ENCODE peak calls at places on chromosome 7, in six cellular contexts. One of them, this sample, is unnamed.

GRCh38 chr7:13416544-13416943 is 572.9 kb downstream of the ETV1 start:
- DNase-seq in fibroblast of lung: no peak
- DNase-seq in PC-3: no peak
- DNase-seq in OCI-LY7: no peak
- DNase-seq in epithelial cell of esophagus: no peak
- DNase-seq in Calu3: no peak
- DNase-seq in this sample: no peak

GRCh38 chr7:73647725-73648592 is 19.7 kb upstream of the VPS37D start:
- DNase-seq in fibroblast of lung: no peak
- DNase-seq in Calu3: no peak
- DNase-seq in epithelial cell of esophagus: no peak
- DNase-seq in OCI-LY7: no peak
- DNase-seq in PC-3: peak
- DNase-seq in this sample: no peak

GRCh38 chr7:90579181-90579688 is 16.9 kb upstream of the CDK14 start:
- DNase-seq in OCI-LY7: no peak
- DNase-seq in Calu3: peak
- DNase-seq in epithelial cell of esophagus: peak
- DNase-seq in PC-3: peak
- DNase-seq in fibroblast of lung: peak
- DNase-seq in this sample: peak

GRCh38 chr7:1505731-1506550 is 1.8 kb upstream of the INTS1 start:
- DNase-seq in Calu3: peak
- DNase-seq in fibroblast of lung: no peak
- DNase-seq in OCI-LY7: peak
- DNase-seq in epithelial cell of esophagus: no peak
- DNase-seq in PC-3: peak
- DNase-seq in this sample: no peak

GRCh38 chr7:78296036-78296435 is 497.5 kb downstream of the PHTF2 start:
- DNase-seq in PC-3: no peak
- DNase-seq in Calu3: no peak
- DNase-seq in OCI-LY7: no peak
- DNase-seq in epithelial cell of esophagus: no peak
- DNase-seq in fibroblast of lung: peak
- DNase-seq in this sample: no peak

GRCh38 chr7:92732451-92733036 is 103.8 kb downstream of the CDK6 start:
- DNase-seq in epithelial cell of esophagus: no peak
- DNase-seq in OCI-LY7: no peak
- DNase-seq in Calu3: no peak
- DNase-seq in fibroblast of lung: no peak
- DNase-seq in PC-3: no peak
- DNase-seq in this sample: no peak

GRCh38 chr7:39428221-39428620 is 138.0 kb upstream of the YAE1 start:
- DNase-seq in epithelial cell of esophagus: peak
- DNase-seq in PC-3: peak
- DNase-seq in Calu3: peak
- DNase-seq in OCI-LY7: no peak
- DNase-seq in fibroblast of lung: peak
- DNase-seq in this sample: peak

GRCh38 chr7:120993575-120994191 is 5.2 kb downstream of the CPED1 start:
- DNase-seq in epithelial cell of esophagus: peak
- DNase-seq in fibroblast of lung: peak
- DNase-seq in OCI-LY7: no peak
- DNase-seq in PC-3: peak
- DNase-seq in Calu3: no peak
- DNase-seq in this sample: peak

GRCh38 chr7:131011976-131012375 is 278.0 kb upstream of the KLF14 start:
- DNase-seq in PC-3: peak
- DNase-seq in epithelial cell of esophagus: peak
- DNase-seq in fibroblast of lung: peak
- DNase-seq in Calu3: no peak
- DNase-seq in OCI-LY7: no peak
- DNase-seq in this sample: peak

GRCh38 chr7:47681241-47681810 is 99.4 kb upstream of the TNS3 start:
- DNase-seq in OCI-LY7: no peak
- DNase-seq in Calu3: no peak
- DNase-seq in PC-3: peak
- DNase-seq in epithelial cell of esophagus: no peak
- DNase-seq in fibroblast of lung: peak
- DNase-seq in this sample: no peak

GRCh38 chr7:1087952-1088920 is at the start of gene GPER1:
- DNase-seq in PC-3: peak
- DNase-seq in fibroblast of lung: peak
- DNase-seq in Calu3: peak
- DNase-seq in OCI-LY7: peak
- DNase-seq in epithelial cell of esophagus: peak
- DNase-seq in this sample: peak

GRCh38 chr7:98354511-98355249 is 46.2 kb downstream of the BAIAP2L1 start:
- DNase-seq in OCI-LY7: no peak
- DNase-seq in Calu3: peak
- DNase-seq in epithelial cell of esophagus: peak
- DNase-seq in fibroblast of lung: peak
- DNase-seq in PC-3: peak
- DNase-seq in this sample: peak

GRCh38 chr7:5333121-5334050 is 50.6 kb downstream of the SLC29A4 start:
- DNase-seq in epithelial cell of esophagus: no peak
- DNase-seq in PC-3: no peak
- DNase-seq in Calu3: no peak
- DNase-seq in OCI-LY7: no peak
- DNase-seq in fibroblast of lung: no peak
- DNase-seq in this sample: no peak

GRCh38 chr7:111560773-111561658 is 1.3 kb downstream of the IMMP2L start:
- DNase-seq in fibroblast of lung: peak
- DNase-seq in PC-3: peak
- DNase-seq in epithelial cell of esophagus: peak
- DNase-seq in Calu3: peak
- DNase-seq in OCI-LY7: peak
- DNase-seq in this sample: peak

GRCh38 chr7:7830122-7830878 is 111.9 kb upstream of the RPA3 start:
- DNase-seq in epithelial cell of esophagus: peak
- DNase-seq in OCI-LY7: no peak
- DNase-seq in fibroblast of lung: peak
- DNase-seq in PC-3: no peak
- DNase-seq in Calu3: peak
- DNase-seq in this sample: peak

GRCh38 chr7:47435889-47436312 is 146.0 kb downstream of the TNS3 start:
- DNase-seq in PC-3: peak
- DNase-seq in epithelial cell of esophagus: peak
- DNase-seq in OCI-LY7: peak
- DNase-seq in fibroblast of lung: peak
- DNase-seq in Calu3: peak
- DNase-seq in this sample: peak

GRCh38 chr7:115548756-115549155 is 481.8 kb downstream of the TFEC start:
- DNase-seq in OCI-LY7: no peak
- DNase-seq in Calu3: no peak
- DNase-seq in fibroblast of lung: peak
- DNase-seq in epithelial cell of esophagus: no peak
- DNase-seq in PC-3: peak
- DNase-seq in this sample: peak

GRCh38 chr7:41763626-41764025 is 60.7 kb upstream of the INHBA start:
- DNase-seq in OCI-LY7: no peak
- DNase-seq in Calu3: no peak
- DNase-seq in fibroblast of lung: peak
- DNase-seq in epithelial cell of esophagus: no peak
- DNase-seq in PC-3: no peak
- DNase-seq in this sample: no peak

GRCh38 chr7:66634816-66635215 is 6.1 kb downstream of the KCTD7 start:
- DNase-seq in OCI-LY7: peak
- DNase-seq in PC-3: no peak
- DNase-seq in fibroblast of lung: no peak
- DNase-seq in Calu3: no peak
- DNase-seq in epithelial cell of esophagus: no peak
- DNase-seq in this sample: no peak

GRCh38 chr7:75881436-75882095 is 2.7 kb downstream of the RHBDD2 start:
- DNase-seq in fibroblast of lung: no peak
- DNase-seq in Calu3: no peak
- DNase-seq in OCI-LY7: no peak
- DNase-seq in PC-3: no peak
- DNase-seq in epithelial cell of esophagus: no peak
- DNase-seq in this sample: peak

GRCh38 chr7:133836666-133837065 is 290.5 kb upstream of the LRGUK start:
- DNase-seq in OCI-LY7: no peak
- DNase-seq in Calu3: no peak
- DNase-seq in PC-3: no peak
- DNase-seq in epithelial cell of esophagus: no peak
- DNase-seq in fibroblast of lung: no peak
- DNase-seq in this sample: no peak

GRCh38 chr7:106248616-106249015 is 36.2 kb downstream of the NAMPT start:
- DNase-seq in epithelial cell of esophagus: no peak
- DNase-seq in OCI-LY7: no peak
- DNase-seq in Calu3: no peak
- DNase-seq in PC-3: no peak
- DNase-seq in fibroblast of lung: no peak
- DNase-seq in this sample: no peak

GRCh38 chr7:20352573-20353304 is 22.0 kb downstream of the ITGB8 start:
- DNase-seq in fibroblast of lung: peak
- DNase-seq in epithelial cell of esophagus: peak
- DNase-seq in Calu3: peak
- DNase-seq in PC-3: peak
- DNase-seq in OCI-LY7: no peak
- DNase-seq in this sample: peak

GRCh38 chr7:24216576-24217116 is 67.3 kb upstream of the NPY start:
- DNase-seq in fibroblast of lung: peak
- DNase-seq in epithelial cell of esophagus: no peak
- DNase-seq in Calu3: no peak
- DNase-seq in OCI-LY7: no peak
- DNase-seq in PC-3: peak
- DNase-seq in this sample: peak
- TF ChIP-seq CTCF in fibroblast of lung: no peak
- TF ChIP-seq CTCF in epithelial cell of esophagus: no peak
- TF ChIP-seq CTCF in Calu3: no peak
- TF ChIP-seq CTCF in OCI-LY7: no peak
- TF ChIP-seq CTCF in PC-3: no peak
- TF ChIP-seq CTCF in this sample: no peak

DNA sequence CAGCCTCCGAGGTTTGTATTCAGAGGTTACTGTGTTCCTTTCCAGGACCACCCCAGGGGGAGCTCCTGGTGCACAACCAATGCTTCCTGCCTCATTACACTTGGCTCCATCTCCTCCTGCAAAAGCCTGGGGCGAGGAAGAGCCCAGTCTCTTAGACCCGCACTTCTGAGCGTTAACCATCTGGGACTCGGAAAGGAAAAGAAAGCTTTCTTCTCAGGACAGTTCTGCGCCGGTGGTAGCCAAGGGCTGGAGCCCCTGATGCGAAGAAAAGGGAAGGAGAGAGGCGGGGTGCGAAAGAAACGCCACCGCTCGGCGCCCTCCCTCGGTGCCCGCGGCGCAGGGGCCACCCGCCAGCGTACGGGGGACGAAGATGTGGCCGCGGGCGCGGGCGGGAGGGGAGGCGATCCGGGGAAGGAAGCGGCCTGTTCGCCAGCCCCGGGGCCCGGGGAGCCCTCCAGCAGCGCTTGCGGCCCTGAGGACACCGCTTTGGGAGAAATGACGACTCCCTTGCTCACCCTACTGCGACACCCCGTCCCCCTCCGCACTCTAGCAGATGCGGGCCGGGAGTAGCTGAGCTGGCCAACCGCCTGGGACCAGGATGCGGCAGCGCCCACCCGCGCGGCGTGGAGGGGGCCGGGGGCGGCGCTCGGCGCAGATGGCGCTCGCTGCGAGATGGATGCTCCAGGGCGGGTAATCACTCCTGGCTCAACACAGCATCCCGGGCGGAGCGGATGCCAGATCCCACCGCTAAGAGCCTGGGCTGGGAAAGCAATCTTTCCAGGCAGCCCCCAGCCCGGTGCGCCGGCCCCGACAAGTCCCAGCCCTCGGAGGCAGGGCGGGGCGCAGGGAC is 1.3 kb downstream of the NRCAM start:
- DNase-seq in PC-3: no peak
- DNase-seq in OCI-LY7: no peak
- DNase-seq in Calu3: peak
- DNase-seq in epithelial cell of esophagus: peak
- DNase-seq in fibroblast of lung: peak
- DNase-seq in this sample: peak
- TF ChIP-seq CTCF in PC-3: no peak
- TF ChIP-seq CTCF in OCI-LY7: no peak
- TF ChIP-seq CTCF in Calu3: no peak
- TF ChIP-seq CTCF in epithelial cell of esophagus: no peak
- TF ChIP-seq CTCF in fibroblast of lung: peak
- TF ChIP-seq CTCF in this sample: no peak

GRCh38 chr7:150660939-150661613 is 24.4 kb upstream of the GIMAP2 start:
- DNase-seq in fibroblast of lung: no peak
- DNase-seq in PC-3: no peak
- DNase-seq in Calu3: no peak
- DNase-seq in epithelial cell of esophagus: no peak
- DNase-seq in OCI-LY7: no peak
- DNase-seq in this sample: no peak

GRCh38 chr7:150666412-150666811 is 19.1 kb upstream of the GIMAP2 start:
- DNase-seq in epithelial cell of esophagus: no peak
- DNase-seq in OCI-LY7: no peak
- DNase-seq in PC-3: no peak
- DNase-seq in Calu3: no peak
- DNase-seq in fibroblast of lung: no peak
- DNase-seq in this sample: no peak

GRCh38 chr7:150665882-150666281 is 19.6 kb upstream of the GIMAP2 start:
- DNase-seq in PC-3: no peak
- DNase-seq in OCI-LY7: no peak
- DNase-seq in fibroblast of lung: no peak
- DNase-seq in Calu3: no peak
- DNase-seq in epithelial cell of esophagus: no peak
- DNase-seq in this sample: no peak

GRCh38 chr7:150665075-150665794 is 20.3 kb upstream of the GIMAP2 start:
- DNase-seq in fibroblast of lung: no peak
- DNase-seq in epithelial cell of esophagus: no peak
- DNase-seq in OCI-LY7: no peak
- DNase-seq in PC-3: peak
- DNase-seq in Calu3: no peak
- DNase-seq in this sample: no peak

DNA sequence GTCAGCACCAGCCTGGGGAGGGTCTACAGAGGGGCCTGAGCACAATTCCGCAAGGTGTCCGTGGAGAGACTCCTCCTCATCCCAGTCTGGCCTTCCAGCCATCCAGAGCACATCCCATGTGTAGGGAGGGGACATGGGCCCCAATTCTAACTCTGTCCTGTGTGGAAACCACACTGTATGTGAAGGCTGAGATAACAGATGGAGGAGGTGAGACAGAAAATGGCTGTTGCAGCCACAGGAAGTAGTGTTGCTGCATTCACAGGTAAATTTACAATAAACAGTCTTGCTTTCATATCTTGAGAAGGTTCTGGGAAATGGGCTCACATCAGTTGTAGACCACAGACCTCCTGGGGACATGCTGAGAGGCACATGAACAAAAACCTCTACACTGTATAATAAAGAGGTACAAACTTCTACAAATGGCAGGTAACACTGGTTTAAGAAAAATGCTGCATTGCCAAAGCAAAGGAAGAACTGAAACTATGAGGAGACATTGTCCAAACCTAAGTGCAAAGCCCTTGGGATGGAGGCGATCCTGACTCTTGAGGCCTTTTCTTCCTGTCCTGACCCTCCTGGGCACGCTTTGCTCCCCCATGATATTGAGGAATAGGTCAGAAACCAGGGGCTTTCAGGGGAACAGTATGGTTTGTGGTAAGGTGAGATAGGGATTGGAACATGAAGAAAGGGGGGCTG is 21.6 kb upstream of the GIMAP2 start:
- DNase-seq in PC-3: no peak
- DNase-seq in Calu3: no peak
- DNase-seq in fibroblast of lung: no peak
- DNase-seq in OCI-LY7: peak
- DNase-seq in epithelial cell of esophagus: no peak
- DNase-seq in this sample: no peak
- TF ChIP-seq CTCF in PC-3: no peak
- TF ChIP-seq CTCF in Calu3: no peak
- TF ChIP-seq CTCF in fibroblast of lung: no peak
- TF ChIP-seq CTCF in OCI-LY7: no peak
- TF ChIP-seq CTCF in epithelial cell of esophagus: no peak
- TF ChIP-seq CTCF in this sample: no peak

GRCh38 chr7:113774182-113774807 is 144.5 kb downstream of the PPP1R3A start:
- DNase-seq in PC-3: peak
- DNase-seq in epithelial cell of esophagus: peak
- DNase-seq in fibroblast of lung: peak
- DNase-seq in Calu3: peak
- DNase-seq in OCI-LY7: peak
- DNase-seq in this sample: peak
- TF ChIP-seq CTCF in PC-3: peak
- TF ChIP-seq CTCF in epithelial cell of esophagus: peak
- TF ChIP-seq CTCF in fibroblast of lung: peak
- TF ChIP-seq CTCF in Calu3: no peak
- TF ChIP-seq CTCF in OCI-LY7: peak
- TF ChIP-seq CTCF in this sample: peak

This sample was measured in fibroblast of the aortic adventitia.